ENCODE peak calls at places on chromosomes 4 and X, in ten cellular contexts. One of them, this sample, is unnamed.

GRCh38 chrX:132615396-132616131 is 126.7 kb upstream of the MBNL3 start:
- DNase-seq in Jurkat, Clone E6-1: no peak
- DNase-seq in HT-29: peak; percentile 49
- DNase-seq in activated CD4-positive, alpha-beta T cell treated with anti-CD3 and anti-CD28 coated beads for 1 hour: no peak
- DNase-seq in OCI-LY7: peak; percentile 47
- DNase-seq in substantia nigra: no peak
- DNase-seq in effector CD4-positive, alpha-beta T cell: peak; percentile 15
- DNase-seq in stimulated activated CD8-positive, alpha-beta memory T cell treated with anti-CD3 and anti-CD28 coated beads, Interleukin-4, amount 100 ng/mL, for 4 hours: no peak
- DNase-seq in activated CD8-positive, alpha-beta memory T cell treated with anti-CD3 and anti-CD28 coated beads for 4 hours: no peak
- DNase-seq in ovary: peak; percentile 32
- DNase-seq in this sample: peak; percentile 89

GRCh38 chrX:45712067-45712466 is 511.4 kb upstream of the DIPK2B start:
- DNase-seq in Jurkat, Clone E6-1: no peak
- DNase-seq in OCI-LY7: no peak
- DNase-seq in stimulated activated CD8-positive, alpha-beta memory T cell treated with anti-CD3 and anti-CD28 coated beads, Interleukin-4, amount 100 ng/mL, for 4 hours: no peak
- DNase-seq in substantia nigra: no peak
- DNase-seq in ovary: no peak
- DNase-seq in activated CD8-positive, alpha-beta memory T cell treated with anti-CD3 and anti-CD28 coated beads for 4 hours: no peak
- DNase-seq in HT-29: no peak
- DNase-seq in effector CD4-positive, alpha-beta T cell: no peak
- DNase-seq in activated CD4-positive, alpha-beta T cell treated with anti-CD3 and anti-CD28 coated beads for 1 hour: no peak
- DNase-seq in this sample: no peak

GRCh38 chrX:150364347-150365050 is 1.4 kb downstream of the MAMLD1 start:
- DNase-seq in substantia nigra: no peak
- DNase-seq in activated CD4-positive, alpha-beta T cell treated with anti-CD3 and anti-CD28 coated beads for 1 hour: no peak
- DNase-seq in Jurkat, Clone E6-1: no peak
- DNase-seq in stimulated activated CD8-positive, alpha-beta memory T cell treated with anti-CD3 and anti-CD28 coated beads, Interleukin-4, amount 100 ng/mL, for 4 hours: no peak
- DNase-seq in activated CD8-positive, alpha-beta memory T cell treated with anti-CD3 and anti-CD28 coated beads for 4 hours: no peak
- DNase-seq in ovary: peak; percentile 43
- DNase-seq in OCI-LY7: no peak
- DNase-seq in HT-29: no peak
- DNase-seq in effector CD4-positive, alpha-beta T cell: no peak
- DNase-seq in this sample: peak; percentile 50

GRCh38 chr4:66688674-66689073 is 856.6 kb downstream of the CENPC start:
- DNase-seq in ovary: no peak
- DNase-seq in activated CD4-positive, alpha-beta T cell treated with anti-CD3 and anti-CD28 coated beads for 1 hour: no peak
- DNase-seq in effector CD4-positive, alpha-beta T cell: no peak
- DNase-seq in substantia nigra: no peak
- DNase-seq in stimulated activated CD8-positive, alpha-beta memory T cell treated with anti-CD3 and anti-CD28 coated beads, Interleukin-4, amount 100 ng/mL, for 4 hours: no peak
- DNase-seq in activated CD8-positive, alpha-beta memory T cell treated with anti-CD3 and anti-CD28 coated beads for 4 hours: no peak
- DNase-seq in Jurkat, Clone E6-1: no peak
- DNase-seq in OCI-LY7: peak; percentile 30
- DNase-seq in HT-29: peak; percentile 26
- DNase-seq in this sample: no peak

GRCh38 chr4:8644461-8644891 is 51.9 kb downstream of the CPZ start:
- DNase-seq in OCI-LY7: no peak
- DNase-seq in HT-29: no peak
- DNase-seq in stimulated activated CD8-positive, alpha-beta memory T cell treated with anti-CD3 and anti-CD28 coated beads, Interleukin-4, amount 100 ng/mL, for 4 hours: no peak
- DNase-seq in ovary: no peak
- DNase-seq in effector CD4-positive, alpha-beta T cell: no peak
- DNase-seq in Jurkat, Clone E6-1: no peak
- DNase-seq in substantia nigra: no peak
- DNase-seq in activated CD4-positive, alpha-beta T cell treated with anti-CD3 and anti-CD28 coated beads for 1 hour: no peak
- DNase-seq in activated CD8-positive, alpha-beta memory T cell treated with anti-CD3 and anti-CD28 coated beads for 4 hours: no peak
- DNase-seq in this sample: peak; percentile 64

GRCh38 chrX:118770133-118770760 is 42.8 kb downstream of the IL13RA1 start:
- DNase-seq in ovary: no peak
- DNase-seq in HT-29: no peak
- DNase-seq in stimulated activated CD8-positive, alpha-beta memory T cell treated with anti-CD3 and anti-CD28 coated beads, Interleukin-4, amount 100 ng/mL, for 4 hours: no peak
- DNase-seq in activated CD4-positive, alpha-beta T cell treated with anti-CD3 and anti-CD28 coated beads for 1 hour: no peak
- DNase-seq in substantia nigra: no peak
- DNase-seq in activated CD8-positive, alpha-beta memory T cell treated with anti-CD3 and anti-CD28 coated beads for 4 hours: no peak
- DNase-seq in Jurkat, Clone E6-1: no peak
- DNase-seq in OCI-LY7: no peak
- DNase-seq in effector CD4-positive, alpha-beta T cell: no peak
- DNase-seq in this sample: no peak

GRCh38 chr4:185134176-185134869 is 8.7 kb upstream of the SLC25A4 start:
- DNase-seq in stimulated activated CD8-positive, alpha-beta memory T cell treated with anti-CD3 and anti-CD28 coated beads, Interleukin-4, amount 100 ng/mL, for 4 hours: no peak
- DNase-seq in Jurkat, Clone E6-1: peak; percentile 46
- DNase-seq in OCI-LY7: peak; percentile 71
- DNase-seq in activated CD4-positive, alpha-beta T cell treated with anti-CD3 and anti-CD28 coated beads for 1 hour: no peak
- DNase-seq in substantia nigra: no peak
- DNase-seq in activated CD8-positive, alpha-beta memory T cell treated with anti-CD3 and anti-CD28 coated beads for 4 hours: no peak
- DNase-seq in effector CD4-positive, alpha-beta T cell: no peak
- DNase-seq in HT-29: peak; percentile 57
- DNase-seq in ovary: no peak
- DNase-seq in this sample: no peak

GRCh38 chrX:53666171-53666570 is 20.3 kb downstream of the HUWE1 start:
- DNase-seq in Jurkat, Clone E6-1: no peak
- DNase-seq in substantia nigra: no peak
- DNase-seq in ovary: no peak
- DNase-seq in effector CD4-positive, alpha-beta T cell: no peak
- DNase-seq in stimulated activated CD8-positive, alpha-beta memory T cell treated with anti-CD3 and anti-CD28 coated beads, Interleukin-4, amount 100 ng/mL, for 4 hours: no peak
- DNase-seq in OCI-LY7: no peak
- DNase-seq in activated CD4-positive, alpha-beta T cell treated with anti-CD3 and anti-CD28 coated beads for 1 hour: no peak
- DNase-seq in HT-29: no peak
- DNase-seq in activated CD8-positive, alpha-beta memory T cell treated with anti-CD3 and anti-CD28 coated beads for 4 hours: no peak
- DNase-seq in this sample: no peak

GRCh38 chrX:125646195-125646594 is 326.5 kb downstream of the TEX13C start:
- DNase-seq in Jurkat, Clone E6-1: no peak
- DNase-seq in activated CD4-positive, alpha-beta T cell treated with anti-CD3 and anti-CD28 coated beads for 1 hour: no peak
- DNase-seq in effector CD4-positive, alpha-beta T cell: no peak
- DNase-seq in activated CD8-positive, alpha-beta memory T cell treated with anti-CD3 and anti-CD28 coated beads for 4 hours: no peak
- DNase-seq in OCI-LY7: peak; percentile 13
- DNase-seq in substantia nigra: no peak
- DNase-seq in ovary: no peak
- DNase-seq in stimulated activated CD8-positive, alpha-beta memory T cell treated with anti-CD3 and anti-CD28 coated beads, Interleukin-4, amount 100 ng/mL, for 4 hours: no peak
- DNase-seq in HT-29: peak; percentile 32
- DNase-seq in this sample: no peak

GRCh38 chrX:40550069-40550468 is 30.7 kb upstream of the ATP6AP2 start:
- DNase-seq in stimulated activated CD8-positive, alpha-beta memory T cell treated with anti-CD3 and anti-CD28 coated beads, Interleukin-4, amount 100 ng/mL, for 4 hours: no peak
- DNase-seq in Jurkat, Clone E6-1: no peak
- DNase-seq in HT-29: no peak
- DNase-seq in ovary: no peak
- DNase-seq in OCI-LY7: no peak
- DNase-seq in effector CD4-positive, alpha-beta T cell: no peak
- DNase-seq in substantia nigra: no peak
- DNase-seq in activated CD8-positive, alpha-beta memory T cell treated with anti-CD3 and anti-CD28 coated beads for 4 hours: no peak
- DNase-seq in activated CD4-positive, alpha-beta T cell treated with anti-CD3 and anti-CD28 coated beads for 1 hour: no peak
- DNase-seq in this sample: no peak

GRCh38 chrX:107736781-107737531 is 38.6 kb downstream of the TSC22D3 start:
- DNase-seq in substantia nigra: no peak
- DNase-seq in Jurkat, Clone E6-1: no peak
- DNase-seq in activated CD8-positive, alpha-beta memory T cell treated with anti-CD3 and anti-CD28 coated beads for 4 hours: no peak
- DNase-seq in stimulated activated CD8-positive, alpha-beta memory T cell treated with anti-CD3 and anti-CD28 coated beads, Interleukin-4, amount 100 ng/mL, for 4 hours: no peak
- DNase-seq in OCI-LY7: no peak
- DNase-seq in effector CD4-positive, alpha-beta T cell: no peak
- DNase-seq in ovary: no peak
- DNase-seq in HT-29: peak; percentile 26
- DNase-seq in activated CD4-positive, alpha-beta T cell treated with anti-CD3 and anti-CD28 coated beads for 1 hour: no peak
- DNase-seq in this sample: peak; percentile 96

GRCh38 chr4:3305610-3306371 is 13.0 kb downstream of the RGS12 start:
- DNase-seq in Jurkat, Clone E6-1: peak; percentile 81
- DNase-seq in HT-29: no peak
- DNase-seq in activated CD4-positive, alpha-beta T cell treated with anti-CD3 and anti-CD28 coated beads for 1 hour: no peak
- DNase-seq in OCI-LY7: peak; percentile 59
- DNase-seq in activated CD8-positive, alpha-beta memory T cell treated with anti-CD3 and anti-CD28 coated beads for 4 hours: no peak
- DNase-seq in ovary: no peak
- DNase-seq in effector CD4-positive, alpha-beta T cell: no peak
- DNase-seq in stimulated activated CD8-positive, alpha-beta memory T cell treated with anti-CD3 and anti-CD28 coated beads, Interleukin-4, amount 100 ng/mL, for 4 hours: no peak
- DNase-seq in substantia nigra: no peak
- DNase-seq in this sample: no peak

GRCh38 chr4:188132232-188132631 is 7.0 kb upstream of the TRIML1 start:
- DNase-seq in HT-29: no peak
- DNase-seq in activated CD8-positive, alpha-beta memory T cell treated with anti-CD3 and anti-CD28 coated beads for 4 hours: no peak
- DNase-seq in OCI-LY7: no peak
- DNase-seq in Jurkat, Clone E6-1: no peak
- DNase-seq in effector CD4-positive, alpha-beta T cell: no peak
- DNase-seq in activated CD4-positive, alpha-beta T cell treated with anti-CD3 and anti-CD28 coated beads for 1 hour: no peak
- DNase-seq in ovary: no peak
- DNase-seq in stimulated activated CD8-positive, alpha-beta memory T cell treated with anti-CD3 and anti-CD28 coated beads, Interleukin-4, amount 100 ng/mL, for 4 hours: no peak
- DNase-seq in substantia nigra: no peak
- DNase-seq in this sample: no peak

GRCh38 chrX:75151828-75152592 is 4.1 kb downstream of the ABCB7 start:
- DNase-seq in Jurkat, Clone E6-1: no peak
- DNase-seq in ovary: no peak
- DNase-seq in stimulated activated CD8-positive, alpha-beta memory T cell treated with anti-CD3 and anti-CD28 coated beads, Interleukin-4, amount 100 ng/mL, for 4 hours: no peak
- DNase-seq in activated CD8-positive, alpha-beta memory T cell treated with anti-CD3 and anti-CD28 coated beads for 4 hours: no peak
- DNase-seq in effector CD4-positive, alpha-beta T cell: no peak
- DNase-seq in activated CD4-positive, alpha-beta T cell treated with anti-CD3 and anti-CD28 coated beads for 1 hour: no peak
- DNase-seq in OCI-LY7: no peak
- DNase-seq in HT-29: no peak
- DNase-seq in substantia nigra: no peak
- DNase-seq in this sample: no peak

GRCh38 chr4:95362906-95363578 is 185.7 kb downstream of the UNC5C start:
- DNase-seq in substantia nigra: no peak
- DNase-seq in ovary: peak; percentile 56
- DNase-seq in Jurkat, Clone E6-1: peak; percentile 23
- DNase-seq in HT-29: peak; percentile 10
- DNase-seq in stimulated activated CD8-positive, alpha-beta memory T cell treated with anti-CD3 and anti-CD28 coated beads, Interleukin-4, amount 100 ng/mL, for 4 hours: no peak
- DNase-seq in effector CD4-positive, alpha-beta T cell: no peak
- DNase-seq in activated CD8-positive, alpha-beta memory T cell treated with anti-CD3 and anti-CD28 coated beads for 4 hours: no peak
- DNase-seq in OCI-LY7: peak; percentile 28
- DNase-seq in activated CD4-positive, alpha-beta T cell treated with anti-CD3 and anti-CD28 coated beads for 1 hour: no peak
- DNase-seq in this sample: no peak

GRCh38 chr4:134200811-134201215 is 776 bp downstream of the PABPC4L start:
- DNase-seq in ovary: no peak
- DNase-seq in stimulated activated CD8-positive, alpha-beta memory T cell treated with anti-CD3 and anti-CD28 coated beads, Interleukin-4, amount 100 ng/mL, for 4 hours: no peak
- DNase-seq in Jurkat, Clone E6-1: no peak
- DNase-seq in OCI-LY7: no peak
- DNase-seq in substantia nigra: no peak
- DNase-seq in HT-29: no peak
- DNase-seq in activated CD8-positive, alpha-beta memory T cell treated with anti-CD3 and anti-CD28 coated beads for 4 hours: no peak
- DNase-seq in effector CD4-positive, alpha-beta T cell: no peak
- DNase-seq in activated CD4-positive, alpha-beta T cell treated with anti-CD3 and anti-CD28 coated beads for 1 hour: no peak
- DNase-seq in this sample: no peak

GRCh38 chrX:54357414-54358377 is at the start of gene WNK3:
- DNase-seq in substantia nigra: peak; percentile 35
- DNase-seq in activated CD4-positive, alpha-beta T cell treated with anti-CD3 and anti-CD28 coated beads for 1 hour: peak; percentile 27
- DNase-seq in OCI-LY7: no peak
- DNase-seq in effector CD4-positive, alpha-beta T cell: peak; percentile 2
- DNase-seq in activated CD8-positive, alpha-beta memory T cell treated with anti-CD3 and anti-CD28 coated beads for 4 hours: peak; percentile 8
- DNase-seq in stimulated activated CD8-positive, alpha-beta memory T cell treated with anti-CD3 and anti-CD28 coated beads, Interleukin-4, amount 100 ng/mL, for 4 hours: no peak
- DNase-seq in ovary: peak; percentile 90
- DNase-seq in HT-29: no peak
- DNase-seq in Jurkat, Clone E6-1: no peak
- DNase-seq in this sample: peak; percentile 97

GRCh38 chr4:158161561-158162354 is 11.1 kb downstream of the GASK1B start:
- DNase-seq in activated CD4-positive, alpha-beta T cell treated with anti-CD3 and anti-CD28 coated beads for 1 hour: no peak
- DNase-seq in activated CD8-positive, alpha-beta memory T cell treated with anti-CD3 and anti-CD28 coated beads for 4 hours: no peak
- DNase-seq in OCI-LY7: no peak
- DNase-seq in substantia nigra: no peak
- DNase-seq in stimulated activated CD8-positive, alpha-beta memory T cell treated with anti-CD3 and anti-CD28 coated beads, Interleukin-4, amount 100 ng/mL, for 4 hours: no peak
- DNase-seq in ovary: no peak
- DNase-seq in effector CD4-positive, alpha-beta T cell: no peak
- DNase-seq in HT-29: peak; percentile 75
- DNase-seq in Jurkat, Clone E6-1: no peak
- DNase-seq in this sample: peak; percentile 68

GRCh38 chr4:52959545-52959944 is 97.4 kb downstream of the RASL11B start:
- DNase-seq in activated CD4-positive, alpha-beta T cell treated with anti-CD3 and anti-CD28 coated beads for 1 hour: no peak
- DNase-seq in HT-29: no peak
- DNase-seq in activated CD8-positive, alpha-beta memory T cell treated with anti-CD3 and anti-CD28 coated beads for 4 hours: no peak
- DNase-seq in Jurkat, Clone E6-1: no peak
- DNase-seq in substantia nigra: no peak
- DNase-seq in effector CD4-positive, alpha-beta T cell: no peak
- DNase-seq in stimulated activated CD8-positive, alpha-beta memory T cell treated with anti-CD3 and anti-CD28 coated beads, Interleukin-4, amount 100 ng/mL, for 4 hours: no peak
- DNase-seq in OCI-LY7: no peak
- DNase-seq in ovary: no peak
- DNase-seq in this sample: no peak

GRCh38 chr4:158313566-158313965 is 103.3 kb downstream of the TMEM144 start:
- DNase-seq in HT-29: no peak
- DNase-seq in stimulated activated CD8-positive, alpha-beta memory T cell treated with anti-CD3 and anti-CD28 coated beads, Interleukin-4, amount 100 ng/mL, for 4 hours: no peak
- DNase-seq in substantia nigra: no peak
- DNase-seq in ovary: no peak
- DNase-seq in Jurkat, Clone E6-1: no peak
- DNase-seq in activated CD8-positive, alpha-beta memory T cell treated with anti-CD3 and anti-CD28 coated beads for 4 hours: no peak
- DNase-seq in OCI-LY7: no peak
- DNase-seq in effector CD4-positive, alpha-beta T cell: no peak
- DNase-seq in activated CD4-positive, alpha-beta T cell treated with anti-CD3 and anti-CD28 coated beads for 1 hour: no peak
- DNase-seq in this sample: no peak

GRCh38 chr4:19214591-19214990 is 1037.1 kb upstream of the SLIT2 start:
- DNase-seq in ovary: no peak
- DNase-seq in substantia nigra: no peak
- DNase-seq in stimulated activated CD8-positive, alpha-beta memory T cell treated with anti-CD3 and anti-CD28 coated beads, Interleukin-4, amount 100 ng/mL, for 4 hours: no peak
- DNase-seq in HT-29: no peak
- DNase-seq in activated CD4-positive, alpha-beta T cell treated with anti-CD3 and anti-CD28 coated beads for 1 hour: no peak
- DNase-seq in Jurkat, Clone E6-1: no peak
- DNase-seq in effector CD4-positive, alpha-beta T cell: no peak
- DNase-seq in activated CD8-positive, alpha-beta memory T cell treated with anti-CD3 and anti-CD28 coated beads for 4 hours: no peak
- DNase-seq in OCI-LY7: no peak
- DNase-seq in this sample: no peak

GRCh38 chrX:21657318-21658151 is 595 bp downstream of the KLHL34 start:
- DNase-seq in activated CD4-positive, alpha-beta T cell treated with anti-CD3 and anti-CD28 coated beads for 1 hour: no peak
- DNase-seq in Jurkat, Clone E6-1: no peak
- DNase-seq in ovary: no peak
- DNase-seq in activated CD8-positive, alpha-beta memory T cell treated with anti-CD3 and anti-CD28 coated beads for 4 hours: no peak
- DNase-seq in OCI-LY7: no peak
- DNase-seq in stimulated activated CD8-positive, alpha-beta memory T cell treated with anti-CD3 and anti-CD28 coated beads, Interleukin-4, amount 100 ng/mL, for 4 hours: no peak
- DNase-seq in substantia nigra: no peak
- DNase-seq in HT-29: no peak
- DNase-seq in effector CD4-positive, alpha-beta T cell: no peak
- DNase-seq in this sample: peak; percentile 28

GRCh38 chr4:185395255-185395955 is at the start of gene LRP2BP:
- DNase-seq in activated CD4-positive, alpha-beta T cell treated with anti-CD3 and anti-CD28 coated beads for 1 hour: no peak
- DNase-seq in stimulated activated CD8-positive, alpha-beta memory T cell treated with anti-CD3 and anti-CD28 coated beads, Interleukin-4, amount 100 ng/mL, for 4 hours: no peak
- DNase-seq in Jurkat, Clone E6-1: peak; percentile 71
- DNase-seq in effector CD4-positive, alpha-beta T cell: no peak
- DNase-seq in ovary: no peak
- DNase-seq in substantia nigra: no peak
- DNase-seq in activated CD8-positive, alpha-beta memory T cell treated with anti-CD3 and anti-CD28 coated beads for 4 hours: no peak
- DNase-seq in OCI-LY7: peak; percentile 29
- DNase-seq in HT-29: peak; percentile 69
- DNase-seq in this sample: no peak

GRCh38 chr4:73691759-73692158 is 48.6 kb upstream of the CXCL8 start:
- DNase-seq in stimulated activated CD8-positive, alpha-beta memory T cell treated with anti-CD3 and anti-CD28 coated beads, Interleukin-4, amount 100 ng/mL, for 4 hours: no peak
- DNase-seq in OCI-LY7: no peak
- DNase-seq in Jurkat, Clone E6-1: no peak
- DNase-seq in ovary: no peak
- DNase-seq in substantia nigra: no peak
- DNase-seq in effector CD4-positive, alpha-beta T cell: no peak
- DNase-seq in HT-29: no peak
- DNase-seq in activated CD8-positive, alpha-beta memory T cell treated with anti-CD3 and anti-CD28 coated beads for 4 hours: no peak
- DNase-seq in activated CD4-positive, alpha-beta T cell treated with anti-CD3 and anti-CD28 coated beads for 1 hour: no peak
- DNase-seq in this sample: no peak

GRCh38 chrX:118117069-118117405 is 427 bp upstream of the KLHL13 start:
- DNase-seq in ovary: no peak
- DNase-seq in substantia nigra: no peak
- DNase-seq in HT-29: no peak
- DNase-seq in OCI-LY7: no peak
- DNase-seq in Jurkat, Clone E6-1: no peak
- DNase-seq in effector CD4-positive, alpha-beta T cell: no peak
- DNase-seq in stimulated activated CD8-positive, alpha-beta memory T cell treated with anti-CD3 and anti-CD28 coated beads, Interleukin-4, amount 100 ng/mL, for 4 hours: no peak
- DNase-seq in activated CD4-positive, alpha-beta T cell treated with anti-CD3 and anti-CD28 coated beads for 1 hour: no peak
- DNase-seq in activated CD8-positive, alpha-beta memory T cell treated with anti-CD3 and anti-CD28 coated beads for 4 hours: no peak
- DNase-seq in this sample: peak; percentile 70

GRCh38 chrX:46306103-46306502 is 239.1 kb downstream of the ZNF674 start:
- DNase-seq in effector CD4-positive, alpha-beta T cell: no peak
- DNase-seq in substantia nigra: no peak
- DNase-seq in Jurkat, Clone E6-1: no peak
- DNase-seq in HT-29: no peak
- DNase-seq in ovary: no peak
- DNase-seq in OCI-LY7: no peak
- DNase-seq in activated CD4-positive, alpha-beta T cell treated with anti-CD3 and anti-CD28 coated beads for 1 hour: no peak
- DNase-seq in stimulated activated CD8-positive, alpha-beta memory T cell treated with anti-CD3 and anti-CD28 coated beads, Interleukin-4, amount 100 ng/mL, for 4 hours: no peak
- DNase-seq in activated CD8-positive, alpha-beta memory T cell treated with anti-CD3 and anti-CD28 coated beads for 4 hours: no peak
- DNase-seq in this sample: no peak

GRCh38 chrX:150184487-150184886 is 178.6 kb upstream of the MAMLD1 start:
- DNase-seq in effector CD4-positive, alpha-beta T cell: no peak
- DNase-seq in substantia nigra: no peak
- DNase-seq in OCI-LY7: no peak
- DNase-seq in Jurkat, Clone E6-1: no peak
- DNase-seq in activated CD4-positive, alpha-beta T cell treated with anti-CD3 and anti-CD28 coated beads for 1 hour: no peak
- DNase-seq in HT-29: no peak
- DNase-seq in ovary: no peak
- DNase-seq in stimulated activated CD8-positive, alpha-beta memory T cell treated with anti-CD3 and anti-CD28 coated beads, Interleukin-4, amount 100 ng/mL, for 4 hours: no peak
- DNase-seq in activated CD8-positive, alpha-beta memory T cell treated with anti-CD3 and anti-CD28 coated beads for 4 hours: no peak
- DNase-seq in this sample: no peak

GRCh38 chrX:83658731-83659130 is 150.6 kb downstream of the POU3F4 start:
- DNase-seq in OCI-LY7: peak; percentile 11
- DNase-seq in effector CD4-positive, alpha-beta T cell: no peak
- DNase-seq in activated CD4-positive, alpha-beta T cell treated with anti-CD3 and anti-CD28 coated beads for 1 hour: no peak
- DNase-seq in HT-29: no peak
- DNase-seq in stimulated activated CD8-positive, alpha-beta memory T cell treated with anti-CD3 and anti-CD28 coated beads, Interleukin-4, amount 100 ng/mL, for 4 hours: no peak
- DNase-seq in ovary: no peak
- DNase-seq in substantia nigra: no peak
- DNase-seq in Jurkat, Clone E6-1: no peak
- DNase-seq in activated CD8-positive, alpha-beta memory T cell treated with anti-CD3 and anti-CD28 coated beads for 4 hours: no peak
- DNase-seq in this sample: peak; percentile 2